ENCODE peak calls at places on chromosomes 5 and 9, in five cellular contexts. B, K, W, U and J are unnamed samples. For H3K4me1, the result is how much of the 10 kb centered on the place peaks cover.

GRCh38 chr5:167814828-167815227 is 476.6 kb upstream of the WWC1 start:
- DNase-seq in B (peak), K (no peak), W (no peak), U (no peak), J (no peak)

GRCh38 chr5:121640298-121640697 is 211.4 kb upstream of the FTMT start:
- DNase-seq in B (no peak), K (no peak), W (no peak), U (no peak), J (no peak)

GRCh38 chr5:72108200-72109050 is 1.1 kb downstream of the MAP1B start:
- DNase-seq in B (peak), K (no peak), W (no peak), U (peak), J (peak)

GRCh38 chr9:135079676-135080075 is 7.8 kb upstream of the OLFM1 start:
- DNase-seq in B (peak), K (no peak), W (no peak), U (no peak), J (no peak)

GRCh38 chr5:87627360-87627759 is 214.6 kb upstream of the CCNH start:
- DNase-seq in B (no peak), K (no peak), W (no peak), U (no peak), J (no peak)

GRCh38 chr5:14331377-14331776 is 188.2 kb downstream of the TRIO start:
- DNase-seq in B (no peak), K (no peak), W (peak), U (no peak), J (no peak)

GRCh38 chr5:172504736-172505402 is 50.5 kb upstream of the SH3PXD2B start:
- DNase-seq in B (peak), K (no peak), W (no peak), U (no peak), J (peak)

GRCh38 chr9:137984005-137984404 is 106.4 kb downstream of the CACNA1B start:
- DNase-seq in B (no peak), K (no peak), W (no peak), U (no peak), J (no peak)

GRCh38 chr5:179777909-179778308 is 15.9 kb upstream of the LTC4S start:
- DNase-seq in B (no peak), K (no peak), W (no peak), U (no peak), J (no peak)

GRCh38 chr5:149628846-149629388 is 47.6 kb downstream of the ARHGEF37 start:
- DNase-seq in B (no peak), K (no peak), W (no peak), U (no peak), J (no peak)

GRCh38 chr5:137481596-137481995 is 17.5 kb downstream of the SPOCK1 start:
- DNase-seq in B (no peak), K (no peak), W (no peak), U (no peak), J (no peak)

GRCh38 chr5:94407023-94407422 is 211.4 kb downstream of the KIAA0825 start:
- DNase-seq in B (no peak), K (no peak), W (no peak), U (no peak), J (no peak)

GRCh38 chr9:89882876-89883275 is 278.1 kb downstream of the GADD45G start:
- DNase-seq in B (peak), K (no peak), W (peak), U (no peak), J (peak)

GRCh38 chr5:78600656-78601452 is 47.7 kb downstream of the LHFPL2 start:
- DNase-seq in B (no peak), K (no peak), W (no peak), U (no peak), J (no peak)

GRCh38 chr9:97855899-97856298 is 2.9 kb downstream of the FOXE1 start:
- DNase-seq in B (no peak), K (no peak), W (no peak), U (no peak), J (no peak)

GRCh38 chr5:161530700-161531099 is 15.8 kb downstream of the GABRB2 start:
- DNase-seq in B (no peak), K (no peak), W (no peak), U (no peak), J (no peak)

GRCh38 chr5:77426670-77427069 is 65.4 kb downstream of the WDR41 start:
- DNase-seq in B (no peak), K (no peak), W (no peak), U (no peak), J (no peak)

GRCh38 chr5:7638456-7638855 is 212.5 kb downstream of the CFAP90 start:
- DNase-seq in B (no peak), K (no peak), W (no peak), U (no peak), J (no peak)

GRCh38 chr5:33854733-33855151 is 37.0 kb downstream of the ADAMTS12 start:
- DNase-seq in B (no peak), K (no peak), W (no peak), U (no peak), J (no peak)

GRCh38 chr9:113151696-113152630 is 1.2 kb downstream of the SLC31A2 start:
- DNase-seq in B (no peak), K (no peak), W (no peak), U (peak), J (no peak)
- H3K4me1 ChIP-seq in B (under half), K (under half), W (under half), U (under half), J (under half)

GRCh38 chr5:177134653-177135225 is 1.2 kb downstream of the NSD1 start:
- DNase-seq in B (no peak), K (no peak), W (no peak), U (no peak), J (no peak)

GRCh38 chr5:177131711-177132503 is 1.7 kb upstream of the NSD1 start:
- DNase-seq in B (peak), K (no peak), W (no peak), U (peak), J (peak)

GRCh38 chr5:177133119-177133844 is at the start of gene NSD1:
- DNase-seq in B (peak), K (peak), W (peak), U (peak), J (peak)

GRCh38 chr5:177132504-177133118 is 962 bp upstream of the NSD1 start:
- DNase-seq in B (peak), K (peak), W (peak), U (no peak), J (no peak)

DNA sequence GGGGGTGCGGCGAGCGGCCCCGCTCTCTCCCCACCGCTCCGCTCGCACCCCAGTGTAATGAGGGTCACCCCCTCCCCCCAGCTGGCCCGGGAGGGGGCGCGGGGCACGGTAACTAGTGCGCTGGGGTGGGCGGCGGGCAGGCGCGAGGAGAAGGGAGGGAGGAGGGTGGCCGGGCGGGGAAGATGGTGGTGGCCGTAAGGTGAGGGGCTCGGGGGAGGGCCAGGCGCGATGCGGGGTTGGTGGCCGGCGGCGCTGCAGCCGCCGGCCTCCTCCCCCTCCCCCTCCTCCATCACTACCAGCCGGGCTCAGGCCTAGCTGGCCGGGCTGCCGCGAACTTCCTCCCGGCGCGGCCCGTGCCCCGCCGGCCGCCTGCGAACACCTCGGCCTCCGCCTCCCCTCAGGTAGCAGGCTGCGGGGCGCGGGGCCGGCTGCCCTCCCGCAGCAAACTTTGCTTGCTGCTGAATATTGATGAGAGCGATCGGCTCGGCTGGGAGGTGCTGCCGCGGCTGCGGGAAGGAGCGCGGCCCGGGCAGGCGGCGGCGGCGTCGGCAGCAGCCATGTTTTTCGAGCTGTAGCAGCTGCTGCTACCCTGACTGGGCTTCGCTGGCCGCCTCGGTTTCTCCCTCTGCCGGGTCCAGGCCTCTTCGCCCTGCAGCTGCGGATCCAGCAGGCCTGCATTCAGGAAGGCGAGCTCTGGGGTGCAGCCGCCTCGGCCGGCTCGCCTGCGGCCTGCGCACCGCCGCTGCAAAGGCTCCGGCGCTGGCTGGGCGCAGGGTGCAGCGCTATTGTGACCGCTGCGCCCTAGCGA is 476 bp downstream of the NSD1 start:
- DNase-seq in B (peak), K (peak), W (no peak), U (peak), J (peak)
- H3K4me1 ChIP-seq in B (under half), K (under half), W (under half), U (under half), J (under half)

GRCh38 chr9:70488793-70489105 is 74.3 kb upstream of the KLF9 start:
- DNase-seq in B (no peak), K (no peak), W (no peak), U (no peak), J (no peak)
- H3K4me1 ChIP-seq in B (under half), K (under half), W (under half), U (half or more), J (half or more)

DNA sequence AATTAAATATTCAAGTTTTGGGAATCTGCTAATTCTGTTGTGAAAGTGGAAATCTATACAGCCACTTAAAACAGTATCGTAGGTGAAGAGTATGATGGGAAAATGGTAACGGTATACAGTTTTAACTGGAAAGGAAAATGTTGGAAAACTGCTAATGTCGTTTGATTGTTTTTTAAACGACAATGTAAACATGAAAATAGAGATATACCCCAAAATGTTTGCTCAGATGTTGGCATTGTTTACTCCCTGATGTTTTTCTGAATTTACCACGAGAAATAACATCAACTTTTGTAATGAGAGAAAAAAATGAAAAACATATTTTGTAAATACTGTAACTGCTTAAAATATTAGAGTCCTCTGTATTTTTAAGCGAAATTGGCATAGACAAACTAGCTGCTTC is 2.7 kb downstream of the MATR3 start:
- DNase-seq in B (no peak), K (no peak), W (no peak), U (no peak), J (no peak)
- H3K4me1 ChIP-seq in B (under half), K (half or more), W (under half), U (half or more), J (half or more)

GRCh38 chr9:113678119-113678861 is 197.8 kb upstream of the ZNF618 start:
- DNase-seq in B (no peak), K (no peak), W (no peak), U (no peak), J (no peak)

GRCh38 chr9:113675475-113675941 is 200.6 kb upstream of the ZNF618 start:
- DNase-seq in B (no peak), K (no peak), W (no peak), U (no peak), J (no peak)

GRCh38 chr9:113678874-113679273 is 197.2 kb upstream of the ZNF618 start:
- DNase-seq in B (no peak), K (no peak), W (no peak), U (no peak), J (no peak)

GRCh38 chr9:113677569-113677968 is 198.5 kb upstream of the ZNF618 start:
- DNase-seq in B (no peak), K (no peak), W (no peak), U (no peak), J (no peak)

DNA sequence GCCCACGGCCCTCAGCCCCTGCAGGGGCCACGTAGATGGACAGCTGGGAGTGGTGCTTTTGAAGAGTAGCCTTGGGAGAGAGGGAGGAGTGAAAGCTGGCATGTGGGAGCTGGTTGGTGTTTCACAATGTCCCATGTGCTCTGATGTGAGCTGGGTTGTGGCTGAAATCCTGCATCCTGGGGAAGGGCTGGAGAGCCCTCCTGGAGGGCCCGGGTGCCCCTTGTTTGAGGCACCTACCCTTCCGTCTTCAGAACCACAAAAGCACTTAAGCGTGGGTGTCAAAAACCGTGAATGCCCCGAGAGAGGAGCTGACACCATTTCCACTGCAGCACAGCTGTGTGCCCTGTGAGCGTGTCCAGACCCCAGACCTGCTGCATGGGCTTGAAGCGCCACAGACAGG is 199.1 kb upstream of the ZNF618 start:
- DNase-seq in B (no peak), K (no peak), W (no peak), U (no peak), J (no peak)
- H3K4me1 ChIP-seq in B (under half), K (under half), W (under half), U (under half), J (under half)

DNA sequence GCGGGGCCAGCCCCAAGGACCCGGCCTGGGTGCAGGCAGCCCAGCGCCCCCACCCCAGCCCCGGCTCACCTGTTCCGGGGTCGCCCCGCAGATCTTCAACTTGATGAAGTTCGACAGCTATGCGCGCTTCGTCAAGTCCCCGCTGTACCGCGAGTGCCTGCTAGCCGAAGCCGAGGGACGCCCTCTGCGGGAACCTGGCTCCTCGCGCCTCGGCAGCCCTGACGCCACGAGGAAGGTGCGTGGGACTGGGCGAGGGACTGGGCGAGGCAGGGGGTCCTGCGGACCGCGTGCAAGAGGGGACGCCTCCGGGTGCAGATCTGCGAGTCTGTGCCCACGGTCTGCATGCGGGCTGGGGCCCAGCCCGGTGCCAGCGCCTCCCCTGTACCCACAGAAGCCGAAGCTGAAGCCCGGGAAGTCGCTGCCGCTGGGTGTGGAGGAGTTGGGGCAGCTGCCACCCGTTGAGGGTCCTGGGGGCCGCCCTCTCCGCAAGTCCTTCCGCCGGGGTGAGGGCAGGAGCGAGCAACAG is 9.7 kb downstream of the RGS14 start:
- DNase-seq in B (no peak), K (no peak), W (no peak), U (no peak), J (no peak)
- H3K4me1 ChIP-seq in B (under half), K (half or more), W (under half), U (half or more), J (under half)